ENCODE peak calls at places on chromosome 7, in six cellular contexts. One of them, this sample, is unnamed.

GRCh38 chr7:101494602-101495329 is 132.1 kb downstream of the COL26A1 start:
- DNase-seq in H1: no peak
- DNase-seq in H9: peak
- DNase-seq in IMR-90: no peak
- DNase-seq in neuronal stem cell: no peak
- DNase-seq in mesenchymal stem cell: no peak
- DNase-seq in this sample: no peak

GRCh38 chr7:41134873-41135250 is 568.0 kb downstream of the INHBA start:
- DNase-seq in mesenchymal stem cell: no peak
- DNase-seq in H9: no peak
- DNase-seq in IMR-90: no peak
- DNase-seq in H1: no peak
- DNase-seq in neuronal stem cell: no peak
- DNase-seq in this sample: no peak

GRCh38 chr7:101391991-101392390 is 29.3 kb downstream of the COL26A1 start:
- DNase-seq in IMR-90: no peak
- DNase-seq in H9: no peak
- DNase-seq in H1: no peak
- DNase-seq in mesenchymal stem cell: no peak
- DNase-seq in neuronal stem cell: no peak
- DNase-seq in this sample: no peak

GRCh38 chr7:110534241-110534931 is 556.5 kb upstream of the LRRN3 start:
- DNase-seq in mesenchymal stem cell: peak
- DNase-seq in neuronal stem cell: no peak
- DNase-seq in H9: no peak
- DNase-seq in H1: no peak
- DNase-seq in IMR-90: peak
- DNase-seq in this sample: peak

GRCh38 chr7:23332193-23332592 is 33.1 kb downstream of the MALSU1 start:
- DNase-seq in H1: no peak
- DNase-seq in IMR-90: peak
- DNase-seq in H9: no peak
- DNase-seq in neuronal stem cell: no peak
- DNase-seq in mesenchymal stem cell: no peak
- DNase-seq in this sample: no peak

GRCh38 chr7:46226860-46227259 is 305.8 kb upstream of the IGFBP3 start:
- DNase-seq in IMR-90: peak
- DNase-seq in neuronal stem cell: no peak
- DNase-seq in H9: no peak
- DNase-seq in mesenchymal stem cell: no peak
- DNase-seq in H1: no peak
- DNase-seq in this sample: no peak

GRCh38 chr7:155590215-155591023 is 44.1 kb upstream of the CNPY1 start:
- DNase-seq in IMR-90: peak
- DNase-seq in neuronal stem cell: no peak
- DNase-seq in H9: peak
- DNase-seq in H1: no peak
- DNase-seq in mesenchymal stem cell: peak
- DNase-seq in this sample: no peak

GRCh38 chr7:15832996-15833395 is 146.5 kb upstream of the MEOX2 start:
- DNase-seq in H1: no peak
- DNase-seq in neuronal stem cell: no peak
- DNase-seq in mesenchymal stem cell: no peak
- DNase-seq in H9: no peak
- DNase-seq in IMR-90: no peak
- DNase-seq in this sample: no peak

GRCh38 chr7:55161154-55161687 is 142.4 kb downstream of the EGFR start:
- DNase-seq in mesenchymal stem cell: no peak
- DNase-seq in H9: no peak
- DNase-seq in H1: no peak
- DNase-seq in neuronal stem cell: no peak
- DNase-seq in IMR-90: no peak
- DNase-seq in this sample: no peak

GRCh38 chr7:41054960-41055700 is 647.8 kb downstream of the INHBA start:
- DNase-seq in mesenchymal stem cell: no peak
- DNase-seq in H9: no peak
- DNase-seq in H1: no peak
- DNase-seq in IMR-90: no peak
- DNase-seq in neuronal stem cell: no peak
- DNase-seq in this sample: no peak

DNA sequence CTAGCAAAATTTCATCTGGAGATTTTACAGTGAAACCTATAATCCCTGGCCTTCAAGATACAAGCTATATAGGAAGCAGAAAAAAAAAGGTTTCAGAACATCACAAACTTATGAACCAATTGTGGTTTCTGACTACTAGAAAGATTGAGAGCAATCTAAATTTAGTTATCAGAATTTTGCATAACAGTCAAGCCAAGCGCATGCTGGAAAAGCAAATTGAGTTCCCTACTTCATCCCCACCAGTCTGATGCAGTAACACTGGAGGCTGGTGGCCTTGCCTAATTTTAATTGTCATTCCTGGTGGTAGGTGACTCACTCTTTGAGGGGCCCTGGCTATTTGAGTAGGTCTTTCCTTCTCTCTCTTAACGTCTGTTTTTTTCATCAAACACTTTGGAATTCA is 46.3 kb upstream of the ELMO1 start:
- DNase-seq in H9: no peak
- DNase-seq in mesenchymal stem cell: peak
- DNase-seq in IMR-90: no peak
- DNase-seq in neuronal stem cell: no peak
- DNase-seq in H1: no peak
- DNase-seq in this sample: peak
- H4K91ac ChIP-seq in H9: no peak
- H4K91ac ChIP-seq in mesenchymal stem cell: no peak
- H4K91ac ChIP-seq in IMR-90: no peak
- H4K91ac ChIP-seq in neuronal stem cell: no peak
- H4K91ac ChIP-seq in H1: no peak
- H4K91ac ChIP-seq in this sample: no peak

GRCh38 chr7:69598487-69599148 is 343 bp downstream of the AUTS2 start:
- DNase-seq in mesenchymal stem cell: no peak
- DNase-seq in H1: no peak
- DNase-seq in IMR-90: no peak
- DNase-seq in H9: no peak
- DNase-seq in neuronal stem cell: peak
- DNase-seq in this sample: no peak
- H4K91ac ChIP-seq in mesenchymal stem cell: peak
- H4K91ac ChIP-seq in H1: no peak
- H4K91ac ChIP-seq in IMR-90: no peak
- H4K91ac ChIP-seq in H9: no peak
- H4K91ac ChIP-seq in neuronal stem cell: no peak
- H4K91ac ChIP-seq in this sample: peak

GRCh38 chr7:52189153-52189778 is 846.2 kb upstream of the POM121L12 start:
- DNase-seq in neuronal stem cell: no peak
- DNase-seq in IMR-90: no peak
- DNase-seq in H1: no peak
- DNase-seq in mesenchymal stem cell: no peak
- DNase-seq in H9: no peak
- DNase-seq in this sample: no peak
- H4K91ac ChIP-seq in neuronal stem cell: no peak
- H4K91ac ChIP-seq in IMR-90: no peak
- H4K91ac ChIP-seq in H1: no peak
- H4K91ac ChIP-seq in mesenchymal stem cell: no peak
- H4K91ac ChIP-seq in H9: no peak
- H4K91ac ChIP-seq in this sample: no peak

GRCh38 chr7:39249635-39250034 is 271.9 kb downstream of the POU6F2 start:
- DNase-seq in mesenchymal stem cell: no peak
- DNase-seq in IMR-90: no peak
- DNase-seq in neuronal stem cell: no peak
- DNase-seq in H9: no peak
- DNase-seq in H1: no peak
- DNase-seq in this sample: no peak

GRCh38 chr7:39248693-39249090 is 271.0 kb downstream of the POU6F2 start:
- DNase-seq in mesenchymal stem cell: no peak
- DNase-seq in H9: no peak
- DNase-seq in IMR-90: no peak
- DNase-seq in neuronal stem cell: no peak
- DNase-seq in H1: no peak
- DNase-seq in this sample: no peak

GRCh38 chr7:39248041-39248692 is 270.5 kb downstream of the POU6F2 start:
- DNase-seq in H1: no peak
- DNase-seq in H9: no peak
- DNase-seq in mesenchymal stem cell: peak
- DNase-seq in neuronal stem cell: no peak
- DNase-seq in IMR-90: no peak
- DNase-seq in this sample: no peak

DNA sequence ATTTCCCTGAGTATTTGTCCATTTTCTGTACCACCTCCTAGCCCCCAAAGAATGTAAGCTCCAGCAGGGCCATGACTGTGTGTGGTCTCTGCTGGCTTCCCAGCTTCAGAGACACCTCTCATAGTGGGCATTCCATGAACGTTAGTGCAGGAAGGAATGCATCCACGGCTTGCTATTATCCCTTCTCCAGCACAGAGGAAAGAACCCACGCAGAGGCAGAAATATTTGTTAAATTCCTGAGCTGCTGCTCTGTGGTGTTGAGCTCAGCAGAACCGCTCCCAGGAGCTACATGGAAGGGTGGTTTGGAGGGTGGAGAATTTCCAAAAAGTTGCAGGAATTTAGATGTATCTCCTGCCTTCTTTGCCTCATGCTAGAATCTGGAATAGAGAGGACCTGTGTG is 275.2 kb downstream of the POU6F2 start:
- DNase-seq in H9: no peak
- DNase-seq in H1: no peak
- DNase-seq in neuronal stem cell: peak
- DNase-seq in mesenchymal stem cell: peak
- DNase-seq in IMR-90: peak
- DNase-seq in this sample: peak
- H4K91ac ChIP-seq in H9: no peak
- H4K91ac ChIP-seq in H1: no peak
- H4K91ac ChIP-seq in neuronal stem cell: no peak
- H4K91ac ChIP-seq in mesenchymal stem cell: no peak
- H4K91ac ChIP-seq in IMR-90: no peak
- H4K91ac ChIP-seq in this sample: no peak

DNA sequence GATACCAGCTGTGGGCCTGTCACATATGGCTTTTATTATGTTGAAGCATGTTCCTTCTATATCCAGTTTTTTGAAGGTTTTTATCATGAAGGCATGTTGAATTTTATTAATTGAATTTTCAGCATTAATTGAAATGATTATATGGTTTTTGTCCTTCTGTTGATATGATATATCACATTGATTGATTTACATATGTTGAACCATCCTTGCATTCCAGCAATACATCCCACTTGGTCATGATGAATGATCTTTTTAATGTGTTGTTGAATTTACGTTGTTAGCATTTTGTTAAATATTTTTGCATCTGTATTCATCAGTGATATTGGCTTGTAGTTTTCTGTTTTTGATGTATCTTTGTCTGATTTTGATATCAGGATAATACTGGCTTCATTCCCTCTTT is 21.2 kb downstream of the PRSS37 start:
- DNase-seq in mesenchymal stem cell: no peak
- DNase-seq in IMR-90: no peak
- DNase-seq in H9: no peak
- DNase-seq in H1: no peak
- DNase-seq in neuronal stem cell: no peak
- DNase-seq in this sample: no peak
- H4K91ac ChIP-seq in mesenchymal stem cell: no peak
- H4K91ac ChIP-seq in IMR-90: no peak
- H4K91ac ChIP-seq in H9: no peak
- H4K91ac ChIP-seq in H1: no peak
- H4K91ac ChIP-seq in neuronal stem cell: no peak
- H4K91ac ChIP-seq in this sample: no peak

GRCh38 chr7:123987445-123987844 is 45.4 kb downstream of the TMEM229A start:
- DNase-seq in neuronal stem cell: no peak
- DNase-seq in IMR-90: no peak
- DNase-seq in mesenchymal stem cell: no peak
- DNase-seq in H1: no peak
- DNase-seq in H9: no peak
- DNase-seq in this sample: peak
- H4K91ac ChIP-seq in neuronal stem cell: no peak
- H4K91ac ChIP-seq in IMR-90: no peak
- H4K91ac ChIP-seq in mesenchymal stem cell: no peak
- H4K91ac ChIP-seq in H1: no peak
- H4K91ac ChIP-seq in H9: no peak
- H4K91ac ChIP-seq in this sample: no peak